ENCODE peak calls at places on chromosomes 6 and 20, in seven cellular contexts. M is ovary, D is HepG2, Q is transverse colon, H is H1, P is suprapubic skin, G is stomach. W is an unnamed sample. For H3K9me3 and H3K4me1, the result is how much of the 10 kb centered on the place peaks cover.

GRCh38 chr6:107634147-107635057 is 144.5 kb downstream of the SOBP start:
- DNase-seq in Q (no peak), D (no peak), H (no peak), P (no peak), M (peak), G (no peak), W (no peak)

GRCh38 chr20:37775200-37775599 is 81.4 kb downstream of the CTNNBL1 start:
- DNase-seq in P (no peak), G (no peak), Q (no peak), H (no peak), D (no peak), M (no peak), W (no peak)

GRCh38 chr6:47083586-47084047 is 41.5 kb upstream of the ADGRF1 start:
- DNase-seq in Q (peak), G (peak), P (peak), D (peak), M (peak), H (no peak), W (peak)

GRCh38 chr6:28653876-28654275 is 128.2 kb downstream of the GPX5 start:
- DNase-seq in P (no peak), H (no peak), D (no peak), G (no peak), M (no peak), Q (no peak), W (no peak)

GRCh38 chr20:21134883-21135493 is 9.1 kb downstream of the KIZ start:
- DNase-seq in Q (no peak), G (no peak), D (peak), P (no peak), M (no peak), H (no peak), W (no peak)

GRCh38 chr6:33172307-33173227 is 19.7 kb downstream of the COL11A2 start:
- DNase-seq in H (no peak), Q (no peak), G (no peak), D (peak), P (no peak), M (no peak), W (no peak)

GRCh38 chr6:154995241-154996162 is at the start of gene TIAM2:
- DNase-seq in Q (no peak), M (no peak), G (no peak), D (no peak), P (no peak), H (no peak), W (no peak)

GRCh38 chr6:98812220-98812619 is 22.2 kb upstream of the POU3F2 start:
- DNase-seq in Q (no peak), P (no peak), G (no peak), M (no peak), H (no peak), D (no peak), W (no peak)

GRCh38 chr6:5087389-5087788 is 2.2 kb downstream of the PPP1R3G start:
- DNase-seq in Q (peak), D (no peak), P (no peak), M (no peak), G (no peak), H (no peak), W (no peak)

GRCh38 chr6:76886900-76887299 is 576.4 kb downstream of the HTR1B start:
- DNase-seq in Q (no peak), D (no peak), H (no peak), P (no peak), M (no peak), G (no peak), W (no peak)

GRCh38 chr6:38460216-38460615 is 179.5 kb downstream of the BTBD9 start:
- DNase-seq in D (no peak), Q (no peak), H (no peak), M (no peak), P (no peak), G (no peak), W (no peak)

GRCh38 chr20:56151834-56152233 is 96.7 kb upstream of the MC3R start:
- DNase-seq in G (no peak), Q (no peak), D (no peak), M (no peak), H (no peak), P (no peak), W (no peak)
- H3K9me3 ChIP-seq in G (under half), Q (under half), D (half or more), M (under half), H (half or more), P (under half), W (under half)

GRCh38 chr20:10876558-10876957 is 202.8 kb upstream of the JAG1 start:
- DNase-seq in H (no peak), Q (no peak), M (no peak), G (no peak), P (no peak), D (no peak), W (no peak)
- TF ChIP-seq EP300 in H (no peak), Q (no peak), M (no peak), G (no peak), P (no peak), D (no peak), W (no peak)

DNA sequence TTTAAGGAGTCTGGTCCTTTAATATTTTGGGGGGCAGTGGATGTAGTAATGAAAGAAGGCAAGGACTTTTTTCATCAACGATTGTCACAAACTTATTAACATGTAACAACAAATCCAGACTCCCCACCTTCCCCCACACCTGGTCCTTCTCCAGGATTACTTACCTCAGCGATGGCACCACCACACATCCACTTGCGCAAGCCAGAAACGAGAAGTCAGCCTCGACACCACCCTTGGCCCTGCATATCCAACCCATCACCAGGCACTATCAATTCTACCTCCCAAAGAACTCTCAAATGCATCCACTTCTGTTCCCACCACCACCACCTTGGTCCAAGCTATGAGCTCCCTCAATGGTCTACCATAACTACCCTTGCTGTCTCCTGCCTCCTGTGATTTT is 6.6 kb downstream of the EZR start:
- DNase-seq in H (no peak), M (no peak), G (peak), D (no peak), P (no peak), Q (no peak), W (no peak)
- H3K4me1 ChIP-seq in H (under half), M (under half), G (half or more), D (half or more), P (half or more), Q (half or more), W (under half)

GRCh38 chr6:137846274-137846673 is 20.8 kb upstream of the TNFAIP3 start:
- DNase-seq in M (no peak), Q (no peak), P (no peak), D (peak), H (no peak), G (no peak), W (no peak)

GRCh38 chr6:137845460-137845859 is 21.6 kb upstream of the TNFAIP3 start:
- DNase-seq in D (peak), M (no peak), H (no peak), Q (no peak), P (no peak), G (no peak), W (no peak)

GRCh38 chr6:137840252-137840651 is 26.8 kb upstream of the TNFAIP3 start:
- DNase-seq in Q (no peak), D (no peak), M (no peak), H (no peak), P (no peak), G (no peak), W (no peak)

GRCh38 chr6:137846772-137847313 is 20.2 kb upstream of the TNFAIP3 start:
- DNase-seq in H (no peak), M (no peak), Q (peak), P (no peak), D (no peak), G (no peak), W (peak)

DNA sequence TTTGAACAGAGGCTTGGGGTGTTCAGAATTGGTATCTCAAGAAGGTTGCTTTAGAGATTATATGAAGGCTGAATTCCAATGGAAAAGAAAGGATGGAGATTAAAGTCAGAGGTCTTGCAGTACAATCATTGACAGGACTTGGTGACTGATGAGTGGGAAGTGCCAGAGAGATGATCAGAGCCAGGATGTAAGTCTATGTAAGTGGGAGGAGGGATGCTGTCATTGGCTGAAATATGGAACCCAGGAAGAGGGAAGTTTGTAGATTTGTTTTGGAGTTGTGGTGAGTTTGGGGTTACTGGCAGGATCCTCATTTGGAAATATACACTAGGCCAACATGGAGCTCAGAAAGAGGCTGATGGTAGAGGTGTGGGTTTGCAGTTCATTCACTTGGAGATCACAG is 23.9 kb upstream of the TNFAIP3 start:
- DNase-seq in H (no peak), P (no peak), D (no peak), Q (no peak), G (no peak), M (no peak), W (no peak)
- H3K9me3 ChIP-seq in H (under half), P (under half), D (under half), Q (under half), G (under half), M (under half), W (under half)

GRCh38 chr6:7993952-7994351 is 70.2 kb downstream of the BLOC1S5 start:
- DNase-seq in P (no peak), D (no peak), Q (no peak), G (no peak), M (no peak), H (no peak), W (no peak)

GRCh38 chr6:7996538-7997225 is 67.5 kb downstream of the BLOC1S5 start:
- DNase-seq in M (no peak), G (no peak), P (no peak), H (no peak), D (peak), Q (no peak), W (peak)

GRCh38 chr6:7991536-7991935 is 72.7 kb downstream of the BLOC1S5 start:
- DNase-seq in M (no peak), G (no peak), Q (no peak), P (no peak), D (no peak), H (no peak), W (no peak)

GRCh38 chr6:7993399-7993798 is 70.8 kb downstream of the BLOC1S5 start:
- DNase-seq in Q (no peak), D (no peak), P (no peak), H (no peak), G (no peak), M (no peak), W (no peak)

DNA sequence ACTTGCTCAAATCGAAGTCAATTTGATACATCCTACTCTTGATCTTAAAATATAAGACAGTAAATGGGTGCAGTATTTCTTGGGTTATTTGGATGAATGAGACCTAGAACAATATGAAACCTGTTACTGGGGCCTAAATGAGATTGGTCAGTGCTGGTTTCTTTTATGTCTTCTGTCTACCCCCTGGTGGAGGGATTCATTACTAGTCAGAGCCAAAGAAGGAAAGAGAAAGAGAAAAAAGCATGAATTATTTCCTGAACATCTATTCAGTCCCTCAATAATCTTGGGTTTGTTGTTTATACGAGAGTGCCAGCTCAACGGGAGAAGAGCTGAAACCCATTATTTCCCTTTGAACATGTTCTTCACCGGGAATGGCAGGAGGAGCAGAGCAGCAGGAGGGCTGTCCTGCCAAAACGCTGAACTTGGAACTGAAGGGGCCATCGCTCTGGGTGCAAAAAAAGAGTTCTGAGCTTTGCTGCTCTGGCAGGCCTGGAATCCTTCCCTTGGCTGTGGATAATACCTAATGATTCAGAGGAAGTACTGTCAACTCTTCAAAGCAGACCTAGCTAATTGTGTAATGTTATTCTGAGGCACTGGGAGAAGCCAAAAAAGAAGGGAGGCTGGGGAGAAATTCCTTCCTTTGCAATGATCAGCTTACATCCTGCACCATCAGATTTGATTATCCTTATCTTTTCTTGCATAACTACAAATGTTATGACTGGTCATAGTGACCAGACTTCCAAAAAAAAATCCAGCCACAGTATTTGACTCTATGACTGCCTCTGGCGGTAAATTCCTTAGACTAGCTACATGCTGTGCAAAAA is 72.0 kb downstream of the BLOC1S5 start:
- DNase-seq in P (no peak), H (no peak), Q (no peak), D (peak), G (no peak), M (peak), W (peak)
- TF ChIP-seq EP300 in P (no peak), H (no peak), Q (no peak), D (no peak), G (no peak), M (no peak), W (no peak)

GRCh38 chr6:158805698-158806373 is 13.3 kb downstream of the EZR start:
- DNase-seq in M (no peak), G (peak), Q (peak), P (no peak), D (no peak), H (no peak), W (no peak)
- H3K4me1 ChIP-seq in M (under half), G (half or more), Q (half or more), P (half or more), D (half or more), H (under half), W (under half)